ENCODE peak calls at places on chromosome 18, in five cellular contexts. T is H1; V is ovary; B is naive thymus-derived CD4-positive, alpha-beta T cell; F is foreskin keratinocyte. O is an unnamed sample.

GRCh38 chr18:41464278-41464677 is 490.8 kb upstream of the PIK3C3 start:
- DNase-seq in T (no peak), V (no peak), F (no peak), B (no peak), O (no peak)

GRCh38 chr18:52409732-52410131 is 69.7 kb downstream of the DCC start:
- DNase-seq in V (no peak), T (no peak), F (no peak), B (no peak), O (no peak)

GRCh38 chr18:36322408-36322728 is 24.9 kb downstream of the FHOD3 start:
- DNase-seq in T (no peak), V (no peak), F (no peak), B (no peak), O (no peak)

GRCh38 chr18:59478591-59478990 is 119.5 kb upstream of the LMAN1 start:
- DNase-seq in V (no peak), B (no peak), F (no peak), T (no peak), O (no peak)

GRCh38 chr18:41849632-41850031 is 105.4 kb upstream of the PIK3C3 start:
- DNase-seq in V (no peak), F (no peak), T (no peak), B (no peak), O (no peak)

GRCh38 chr18:23073996-23074606 is 61.2 kb upstream of the CABLES1 start:
- DNase-seq in F (no peak), T (no peak), B (no peak), V (no peak), O (no peak)

GRCh38 chr18:56574827-56575226 is 63.6 kb downstream of the TXNL1 start:
- DNase-seq in V (peak; percentile 53), T (no peak), B (no peak), F (no peak), O (no peak)

GRCh38 chr18:32156855-32157254 is 33.0 kb upstream of the MEP1B start:
- DNase-seq in T (no peak), V (no peak), B (no peak), F (no peak), O (no peak)

GRCh38 chr18:80033181-80034067 is 810 bp upstream of the RBFA start:
- DNase-seq in V (no peak), F (peak; percentile 21), B (peak; percentile 89), T (peak; percentile 79), O (peak; percentile 92)

GRCh38 chr18:42183746-42184145 is 228.7 kb downstream of the PIK3C3 start:
- DNase-seq in T (no peak), B (no peak), F (peak; percentile 61), V (no peak), O (no peak)

GRCh38 chr18:23103449-23103848 is 31.8 kb upstream of the CABLES1 start:
- DNase-seq in T (no peak), V (no peak), F (no peak), B (no peak), O (no peak)

GRCh38 chr18:12645264-12645663 is 12.6 kb downstream of the SPIRE1 start:
- DNase-seq in T (no peak), B (no peak), F (no peak), V (no peak), O (no peak)

GRCh38 chr18:51654441-51655326 is 457.2 kb upstream of the MEX3C start:
- DNase-seq in V (no peak), F (no peak), B (no peak), T (peak; percentile 71), O (no peak)

GRCh38 chr18:32548688-32549087 is 78.0 kb upstream of the GAREM1 start:
- DNase-seq in V (no peak), B (no peak), F (no peak), T (no peak), O (no peak)

GRCh38 chr18:35616664-35617423 is 35.3 kb downstream of the GALNT1 start:
- DNase-seq in V (no peak), F (peak; percentile 69), T (no peak), B (peak; percentile 74), O (no peak)

GRCh38 chr18:31581498-31582197 is 10.0 kb upstream of the TTR start:
- DNase-seq in T (no peak), V (no peak), B (no peak), F (peak; percentile 39), O (no peak)

GRCh38 chr18:59690216-59691045 is 6.8 kb downstream of the CCBE1 start:
- DNase-seq in B (no peak), V (no peak), T (no peak), F (no peak), O (no peak)

GRCh38 chr18:80229342-80229741 is 18.0 kb downstream of the PARD6G start:
- DNase-seq in T (peak; percentile 30), B (no peak), V (no peak), F (no peak), O (no peak)

GRCh38 chr18:80157708-80158343 is 48.8 kb downstream of the ADNP2 start:
- DNase-seq in T (peak; percentile 85), F (no peak), B (peak; percentile 63), V (peak; percentile 83), O (peak; percentile 64)

GRCh38 chr18:46497129-46497528 is 159.9 kb downstream of the LOXHD1 start:
- DNase-seq in V (no peak), B (peak; percentile 13), F (no peak), T (peak; percentile 85), O (peak; percentile 5)

GRCh38 chr18:64276736-64277135 is 127.8 kb upstream of the LINC00305 start:
- DNase-seq in B (no peak), V (no peak), F (no peak), T (no peak), O (no peak)

GRCh38 chr18:111292-112014 is 46.9 kb upstream of the USP14 start:
- DNase-seq in T (peak; percentile 85), F (peak; percentile 31), B (peak; percentile 75), V (peak; percentile 79), O (peak; percentile 56)

GRCh38 chr18:2715990-2716389 is 60.5 kb downstream of the SMCHD1 start:
- DNase-seq in V (no peak), F (no peak), T (no peak), B (no peak), O (no peak)

GRCh38 chr18:5167827-5168226 is 29.2 kb downstream of the AKAIN1 start:
- DNase-seq in B (peak; percentile 47), F (no peak), V (no peak), T (no peak), O (no peak)

GRCh38 chr18:41647914-41648313 is 307.1 kb upstream of the PIK3C3 start:
- DNase-seq in T (no peak), F (peak; percentile 40), B (no peak), V (no peak), O (no peak)

GRCh38 chr18:4987452-4988405 is 209.3 kb downstream of the AKAIN1 start:
- DNase-seq in F (no peak), T (no peak), B (no peak), V (no peak), O (no peak)

GRCh38 chr18:57218281-57218680 is 71.4 kb downstream of the BOD1L2 start:
- DNase-seq in T (no peak), F (no peak), B (no peak), V (no peak), O (no peak)

GRCh38 chr18:36403896-36404824 is 106.6 kb downstream of the FHOD3 start:
- DNase-seq in V (no peak), F (no peak), B (no peak), T (no peak), O (no peak)

GRCh38 chr18:26574958-26575864 is 26.9 kb upstream of the KCTD1 start:
- DNase-seq in T (peak; percentile 72), F (peak; percentile 43), V (peak; percentile 62), B (no peak), O (no peak)

GRCh38 chr18:36680042-36680441 is 148.8 kb downstream of the TPGS2 start:
- DNase-seq in V (no peak), B (no peak), F (no peak), T (no peak), O (no peak)

GRCh38 chr18:40911582-40912254 is 1043.3 kb upstream of the PIK3C3 start:
- DNase-seq in T (no peak), F (no peak), V (no peak), B (no peak), O (no peak)

GRCh38 chr18:25005602-25006375 is 346.2 kb downstream of the ZNF521 start:
- DNase-seq in F (peak; percentile 64), B (no peak), T (no peak), V (no peak), O (no peak)

GRCh38 chr18:63409301-63409700 is 13.0 kb downstream of the VPS4B start:
- DNase-seq in B (no peak), V (no peak), F (no peak), T (no peak), O (no peak)

GRCh38 chr18:44960580-44960979 is 279.9 kb downstream of the SETBP1 start:
- DNase-seq in B (no peak), V (no peak), F (no peak), T (no peak), O (no peak)

GRCh38 chr18:55396267-55396905 is 191.6 kb downstream of the TCF4 start:
- DNase-seq in V (no peak), B (no peak), T (no peak), F (no peak), O (no peak)
- H3K27me3 ChIP-seq in V (no peaks in the 10 kb centered on the region), B (no peaks in the 10 kb centered on the region), T (no peaks in the 10 kb centered on the region), F (no peaks in the 10 kb centered on the region), O (no peaks in the 10 kb centered on the region)

GRCh38 chr18:75003089-75003488 is 205.8 kb downstream of the PTGR3 start:
- DNase-seq in T (no peak), B (no peak), F (no peak), V (no peak), O (no peak)
- H3K27ac ChIP-seq in T (no peak overlapping the region), B (no peak overlapping the region), F (no peak overlapping the region), V (no peak overlapping the region), O (no peak overlapping the region)

GRCh38 chr18:50162486-50163304 is 32.3 kb downstream of the MYO5B start:
- DNase-seq in B (no peak), T (no peak), F (no peak), V (no peak), O (no peak)
- H3K27me3 ChIP-seq in B (no peaks in the 10 kb centered on the region), T (no peaks in the 10 kb centered on the region), F (peaks cover 24% of the 10 kb centered on the region), V (no peaks in the 10 kb centered on the region), O (peaks cover 30% of the 10 kb centered on the region)

DNA sequence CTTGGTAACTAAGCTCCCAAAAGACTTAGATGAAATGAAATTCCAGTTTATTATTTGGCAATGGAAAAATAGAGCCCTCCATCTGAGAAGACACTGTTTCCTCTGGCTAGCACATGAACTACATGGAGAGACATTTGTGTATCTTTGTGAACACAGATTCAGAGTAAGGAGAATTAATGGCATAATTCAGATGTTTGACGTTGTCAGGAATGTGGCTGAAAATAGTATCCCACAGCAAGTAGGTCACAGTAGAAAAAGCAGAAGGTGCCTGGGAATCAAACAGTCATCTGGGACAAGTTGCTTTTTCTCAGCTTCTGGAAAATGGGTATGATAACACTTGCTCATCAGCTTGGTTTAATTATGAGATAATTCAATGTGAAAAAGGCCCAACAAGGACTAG is 288.6 kb downstream of the PTPRM start:
- DNase-seq in T (no peak), B (no peak), V (no peak), F (no peak), O (no peak)
- H3K27ac ChIP-seq in T (no peak overlapping the region), B (no peak overlapping the region), V (no peak overlapping the region), F (no peak overlapping the region), O (no peak overlapping the region)

DNA sequence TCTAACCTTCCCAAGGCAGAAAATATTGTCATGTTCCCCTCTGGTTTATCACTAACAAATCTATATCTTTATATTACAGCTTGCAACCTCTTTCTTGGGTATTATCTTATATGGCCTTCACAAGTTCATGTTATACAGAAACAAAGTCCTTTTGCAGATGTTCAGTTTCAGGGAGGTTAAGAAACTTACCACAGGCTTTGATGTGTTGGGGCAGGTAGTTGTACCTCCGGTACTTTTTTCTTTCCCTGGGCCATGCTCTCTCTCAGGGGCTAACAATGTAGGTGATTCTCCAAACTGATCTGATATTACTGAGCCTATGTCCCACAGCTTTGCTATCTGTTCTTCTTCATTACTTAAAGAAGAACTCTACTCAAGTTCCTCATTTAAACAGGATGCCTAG is 548.9 kb upstream of the SYT4 start:
- DNase-seq in B (no peak), V (no peak), T (no peak), F (no peak), O (no peak)
- H3K27me3 ChIP-seq in B (no peaks in the 10 kb centered on the region), V (no peaks in the 10 kb centered on the region), T (no peaks in the 10 kb centered on the region), F (no peaks in the 10 kb centered on the region), O (no peaks in the 10 kb centered on the region)

O was measured in HL-60.